ENCODE peak calls at places on chromosomes 1 and 21, in seven cellular contexts. M is stomach, J is heart left ventricle, S is H1, V is ovary, F is IMR-90, C is K562. R is an unnamed sample. For H3K27me3, the result is how much of the 10 kb centered on the place peaks cover.

GRCh38 chr1:10904396-10905358 is 107.8 kb upstream of the TARDBP start:
- DNase-seq in M (no peak), J (no peak), S (no peak), V (no peak), F (no peak), C (no peak), R (no peak)

GRCh38 chr1:25890249-25891034 is 14.9 kb upstream of the PAQR7 start:
- DNase-seq in M (peak), J (no peak), S (no peak), V (no peak), F (peak), C (no peak), R (peak)

GRCh38 chr1:115929846-115930245 is 46.5 kb upstream of the SLC22A15 start:
- DNase-seq in M (no peak), J (no peak), S (no peak), V (no peak), F (peak), C (no peak), R (no peak)

GRCh38 chr1:234768171-234768568 is 158.2 kb upstream of the IRF2BP2 start:
- DNase-seq in M (no peak), J (no peak), S (no peak), V (no peak), F (no peak), C (no peak), R (no peak)

GRCh38 chr1:34547043-34547674 is 207.7 kb upstream of the GJB5 start:
- DNase-seq in M (no peak), J (no peak), S (peak), V (no peak), F (no peak), C (no peak), R (no peak)

GRCh38 chr1:70361727-70362413 is 7.3 kb upstream of the ANKRD13C start:
- DNase-seq in M (no peak), J (no peak), S (no peak), V (no peak), F (peak), C (no peak), R (no peak)

GRCh38 chr1:184931566-184931965 is 42.7 kb downstream of the NIBAN1 start:
- DNase-seq in M (no peak), J (no peak), S (no peak), V (no peak), F (no peak), C (no peak), R (no peak)

GRCh38 chr1:178025613-178026356 is 55.9 kb upstream of the SEC16B start:
- DNase-seq in M (no peak), J (no peak), S (no peak), V (no peak), F (no peak), C (no peak), R (no peak)

GRCh38 chr1:82819234-82819633 is 1018.5 kb downstream of the ADGRL2 start:
- DNase-seq in M (no peak), J (no peak), S (no peak), V (no peak), F (no peak), C (no peak), R (no peak)

GRCh38 chr1:109640285-109640865 is 15.5 kb upstream of the GSTM4 start:
- DNase-seq in M (peak), J (peak), S (no peak), V (peak), F (peak), C (peak), R (peak)

GRCh38 chr1:105914403-105914802 is 1142.1 kb upstream of the PRMT6 start:
- DNase-seq in M (no peak), J (no peak), S (no peak), V (no peak), F (no peak), C (no peak), R (no peak)

DNA sequence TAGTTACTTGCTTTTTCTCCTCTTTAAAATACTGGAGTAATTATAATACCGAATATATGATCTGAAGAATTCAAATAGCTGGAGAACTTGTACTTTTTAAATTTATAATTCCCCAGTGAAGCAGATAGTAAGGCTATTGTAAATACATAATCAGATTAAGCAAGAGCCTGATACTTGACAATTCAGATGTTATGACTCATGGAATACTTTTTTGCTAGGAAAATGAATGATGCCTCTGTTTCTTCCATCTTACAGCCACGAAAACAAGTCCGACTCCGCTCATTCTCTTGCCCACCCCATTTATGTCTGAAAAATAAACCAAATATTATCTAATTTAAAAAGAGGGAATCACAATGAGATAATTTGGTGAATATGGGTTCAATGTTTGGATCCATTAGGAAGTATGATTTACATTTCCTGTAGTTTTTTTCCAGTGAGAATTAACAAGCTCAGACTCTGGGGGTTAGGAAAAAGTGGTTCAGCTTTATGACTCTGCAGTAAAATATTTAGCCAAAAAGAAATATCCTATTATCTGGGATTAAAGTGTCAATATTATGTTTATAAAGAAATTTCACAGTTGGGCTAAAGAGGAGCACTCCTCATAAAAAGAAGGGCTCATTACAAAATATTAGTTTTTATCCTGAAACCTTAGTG is 50.4 kb upstream of the DAB1 start:
- DNase-seq in M (no peak), J (no peak), S (no peak), V (no peak), F (peak), C (no peak), R (no peak)
- H3K4me3 ChIP-seq in M (no peak), J (no peak), S (no peak), V (no peak), F (no peak), C (no peak), R (no peak)

GRCh38 chr1:114715952-114716303 is 643 bp downstream of the NRAS start:
- DNase-seq in M (no peak), J (no peak), S (no peak), V (no peak), F (no peak), C (peak), R (no peak)

GRCh38 chr1:114712987-114713386 is 3.6 kb downstream of the NRAS start:
- DNase-seq in M (no peak), J (no peak), S (no peak), V (no peak), F (no peak), C (no peak), R (no peak)

GRCh38 chr1:114718661-114719423 is 2.3 kb upstream of the NRAS start:
- DNase-seq in M (no peak), J (no peak), S (no peak), V (no peak), F (peak), C (no peak), R (no peak)

GRCh38 chr1:114719424-114719787 is 2.8 kb upstream of the NRAS start:
- DNase-seq in M (no peak), J (no peak), S (no peak), V (no peak), F (no peak), C (no peak), R (no peak)

GRCh38 chr1:114716304-114717158 is at the start of gene NRAS:
- DNase-seq in M (peak), J (peak), S (peak), V (peak), F (peak), C (peak), R (peak)
- TF ChIP-seq POLR2A in M (no peak), J (no peak), S (peak), V (peak), F (peak), C (peak), R (peak)

GRCh38 chr1:39680751-39681150 is 8.8 kb upstream of the NT5C1A start:
- DNase-seq in M (no peak), J (no peak), S (no peak), V (no peak), F (no peak), C (no peak), R (peak)
- H3K27me3 ChIP-seq in M (half or more), J (under half), S (half or more), V (under half), F (half or more), C (half or more), R (under half)

GRCh38 chr1:19640363-19641316 is 3.5 kb upstream of the NBL1 start:
- DNase-seq in M (peak), J (no peak), S (no peak), V (no peak), F (peak), C (no peak), R (peak)
- H3K4me3 ChIP-seq in M (no peak), J (no peak), S (no peak), V (no peak), F (no peak), C (no peak), R (no peak)

GRCh38 chr1:954927-955326 is 4.1 kb downstream of the NOC2L start:
- DNase-seq in M (no peak), J (no peak), S (no peak), V (no peak), F (no peak), C (no peak), R (no peak)

GRCh38 chr1:952201-952600 is 6.9 kb downstream of the NOC2L start:
- DNase-seq in M (no peak), J (no peak), S (no peak), V (no peak), F (no peak), C (no peak), R (no peak)

GRCh38 chr1:955439-955838 is 3.6 kb downstream of the NOC2L start:
- DNase-seq in M (no peak), J (no peak), S (no peak), V (no peak), F (no peak), C (no peak), R (no peak)

GRCh38 chr1:952603-953002 is 6.5 kb downstream of the NOC2L start:
- DNase-seq in M (no peak), J (no peak), S (no peak), V (no peak), F (no peak), C (no peak), R (no peak)

DNA sequence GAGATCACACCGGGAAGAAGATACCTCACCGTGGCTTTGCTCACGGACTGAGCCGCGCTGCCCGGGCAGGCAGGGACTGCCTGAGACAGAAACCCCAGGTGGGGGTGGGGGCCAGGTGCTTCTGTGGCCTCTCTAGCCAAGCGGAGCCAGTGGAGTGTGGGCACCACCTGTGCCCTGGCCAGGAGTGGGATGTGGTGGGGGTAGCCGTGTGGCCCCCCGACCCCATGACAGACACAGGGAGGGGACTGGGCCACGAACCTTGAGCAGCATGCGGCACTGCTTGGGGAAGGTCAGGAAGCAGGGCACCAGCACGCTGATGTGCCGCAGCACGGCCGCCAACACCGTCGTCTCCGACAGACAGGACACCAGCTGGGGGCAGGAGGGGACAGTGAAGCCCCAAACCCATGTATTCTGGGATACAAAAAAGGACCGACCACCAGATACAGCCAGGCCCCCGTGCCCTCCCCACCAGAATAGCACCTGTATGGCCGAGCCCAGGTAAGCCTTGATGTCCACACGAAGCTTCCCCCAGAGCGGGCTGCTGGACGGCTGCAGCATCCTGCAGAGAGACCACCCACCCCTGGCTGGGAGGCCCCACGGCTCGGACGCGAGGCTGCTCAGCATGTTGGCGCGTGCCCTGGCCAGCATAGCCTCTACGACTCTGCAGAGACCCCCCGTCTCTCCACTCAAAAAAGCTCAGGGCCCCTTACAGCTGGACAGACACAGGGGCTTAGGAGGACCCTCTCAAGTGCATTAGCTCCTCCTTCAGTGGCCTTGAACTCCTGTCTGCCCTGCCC is 5.3 kb downstream of the NOC2L start:
- DNase-seq in M (no peak), J (no peak), S (no peak), V (no peak), F (no peak), C (no peak), R (no peak)
- TF ChIP-seq POLR2A in M (no peak), J (no peak), S (no peak), V (no peak), F (no peak), C (no peak), R (no peak)

GRCh38 chr1:38068980-38069340 is 22.4 kb upstream of the POU3F1 start:
- DNase-seq in M (no peak), J (no peak), S (no peak), V (no peak), F (no peak), C (peak), R (no peak)

GRCh38 chr1:38073926-38074677 is 27.5 kb upstream of the POU3F1 start:
- DNase-seq in M (no peak), J (no peak), S (no peak), V (no peak), F (no peak), C (no peak), R (no peak)

GRCh38 chr1:38068220-38068979 is 21.8 kb upstream of the POU3F1 start:
- DNase-seq in M (no peak), J (no peak), S (no peak), V (no peak), F (no peak), C (no peak), R (no peak)

GRCh38 chr1:38072858-38073257 is 26.3 kb upstream of the POU3F1 start:
- DNase-seq in M (no peak), J (no peak), S (no peak), V (no peak), F (no peak), C (no peak), R (no peak)

GRCh38 chr1:38071530-38072266 is 25.1 kb upstream of the POU3F1 start:
- DNase-seq in M (no peak), J (no peak), S (no peak), V (no peak), F (peak), C (peak), R (no peak)
- H3K27me3 ChIP-seq in M (half or more), J (under half), S (under half), V (under half), F (under half), C (half or more), R (under half)

GRCh38 chr1:183533617-183534174 is 56.6 kb downstream of the NCF2 start:
- DNase-seq in M (no peak), J (no peak), S (no peak), V (no peak), F (no peak), C (no peak), R (no peak)
- H3K4me3 ChIP-seq in M (no peak), J (no peak), S (no peak), V (no peak), F (no peak), C (no peak), R (no peak)

GRCh38 chr21:38809170-38809878 is 3.6 kb downstream of the ETS2 start:
- DNase-seq in M (no peak), J (no peak), S (no peak), V (no peak), F (no peak), C (no peak), R (no peak)
- TF ChIP-seq POLR2A in M (no peak), J (no peak), S (no peak), V (no peak), F (no peak), C (no peak), R (peak)